ENCODE peak calls at places on chromosomes 11 and 22, in nine cellular contexts. L is CD8-positive, alpha-beta T cell; G is body of pancreas; J is heart left ventricle; V is spleen; F is sigmoid colon; X is neural progenitor cell; D is tibial artery; T is uterus. B is an unnamed sample. For H3K9me3, the result is how much of the 10 kb centered on the place peaks cover.

GRCh38 chr22:44755000-44755399 is 2.6 kb downstream of the ARHGAP8 start:
- DNase-seq in G (no peak), J (no peak), X (no peak), L (no peak), F (no peak), D (no peak), T (no peak), V (peak), B (no peak)

GRCh38 chr11:102256251-102256650 is 61.0 kb upstream of the BIRC3 start:
- DNase-seq in T (no peak), V (no peak), J (no peak), F (no peak), G (no peak), X (no peak), L (no peak), D (no peak), B (no peak)

GRCh38 chr22:50304528-50305392 is 2.7 kb downstream of the PLXNB2 start:
- DNase-seq in G (peak), T (no peak), J (peak), V (no peak), L (no peak), F (peak), X (no peak), D (peak), B (no peak)

GRCh38 chr11:63814383-63814736 is 1.1 kb downstream of the SPINDOC start:
- DNase-seq in F (no peak), D (no peak), T (no peak), V (no peak), G (no peak), L (no peak), X (no peak), J (no peak), B (no peak)

GRCh38 chr22:37739611-37740049 is 42.8 kb downstream of the TRIOBP start:
- DNase-seq in G (no peak), J (peak), D (no peak), V (peak), F (no peak), L (no peak), X (no peak), T (peak), B (no peak)

GRCh38 chr11:93169950-93170561 is 27.7 kb downstream of the SLC36A4 start:
- DNase-seq in L (no peak), T (no peak), F (no peak), G (no peak), J (no peak), D (no peak), X (peak), V (no peak), B (no peak)

GRCh38 chr11:35116245-35116644 is 22.7 kb upstream of the CD44 start:
- DNase-seq in G (no peak), V (no peak), L (no peak), F (no peak), D (no peak), J (no peak), T (no peak), X (no peak), B (no peak)

GRCh38 chr22:39278040-39278439 is 33.3 kb upstream of the PDGFB start:
- DNase-seq in T (no peak), D (no peak), J (peak), G (no peak), F (no peak), V (no peak), X (no peak), L (no peak), B (no peak)

GRCh38 chr11:86047275-86047991 is 21.5 kb downstream of the PICALM start:
- DNase-seq in J (no peak), G (no peak), X (no peak), D (no peak), L (no peak), V (no peak), T (no peak), F (no peak), B (no peak)

GRCh38 chr22:41405588-41405987 is 23.8 kb downstream of the TEF start:
- DNase-seq in G (no peak), J (no peak), V (peak), L (no peak), F (no peak), D (no peak), T (no peak), X (no peak), B (no peak)

GRCh38 chr11:120205596-120206161 is 5.2 kb upstream of the OAF start:
- DNase-seq in X (no peak), L (no peak), F (no peak), T (no peak), G (no peak), D (no peak), J (no peak), V (no peak), B (no peak)

GRCh38 chr11:112961751-112962747 is 829 bp downstream of the NCAM1 start:
- DNase-seq in X (peak), V (peak), L (no peak), G (peak), J (peak), T (peak), F (no peak), D (no peak), B (peak)

GRCh38 chr11:70606248-70606950 is 208.1 kb downstream of the CTTN start:
- DNase-seq in J (no peak), F (no peak), T (no peak), G (no peak), V (no peak), X (no peak), L (no peak), D (no peak), B (no peak)

GRCh38 chr11:70603756-70604211 is 205.5 kb downstream of the CTTN start:
- DNase-seq in V (no peak), T (no peak), L (no peak), D (no peak), X (no peak), G (no peak), J (no peak), F (no peak), B (no peak)

GRCh38 chr11:70605846-70606245 is 207.5 kb downstream of the CTTN start:
- DNase-seq in T (no peak), L (no peak), V (no peak), J (no peak), X (no peak), G (no peak), D (no peak), F (no peak), B (no peak)

GRCh38 chr11:70604221-70604620 is 205.9 kb downstream of the CTTN start:
- DNase-seq in D (no peak), F (no peak), T (no peak), L (no peak), G (no peak), V (no peak), J (no peak), X (no peak), B (no peak)

GRCh38 chr11:70604630-70605520 is 206.5 kb downstream of the CTTN start:
- DNase-seq in D (no peak), G (no peak), T (no peak), V (no peak), L (no peak), F (no peak), X (no peak), J (no peak), B (no peak)
- H3K27ac ChIP-seq in D (no peak), G (no peak), T (no peak), V (no peak), L (no peak), F (no peak), X (no peak), J (no peak), B (no peak)

DNA sequence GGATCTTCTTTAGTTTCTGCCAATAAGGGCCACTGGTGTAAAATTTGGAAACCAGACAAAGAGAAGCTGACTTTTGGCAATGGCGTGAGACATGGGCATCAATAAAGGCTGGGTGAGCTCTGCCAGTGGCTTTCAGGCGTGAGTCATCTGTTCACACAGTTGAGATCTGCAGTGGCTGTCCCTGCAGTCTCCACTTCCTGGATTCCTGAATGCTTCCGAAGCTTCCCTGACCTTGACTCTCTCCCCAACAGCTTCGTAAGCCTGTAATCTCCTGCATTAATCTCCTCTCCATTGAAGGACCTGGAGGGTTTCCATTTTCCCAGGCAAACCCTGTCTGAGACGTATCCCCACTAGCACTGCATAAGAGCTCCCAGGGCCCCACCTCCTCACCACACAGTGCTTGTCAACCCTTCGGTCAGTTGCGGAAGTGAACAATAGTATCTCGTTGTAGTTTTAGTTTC is 574.7 kb downstream of the TBC1D22A start:
- DNase-seq in X (no peak), D (no peak), L (no peak), G (peak), J (no peak), V (no peak), T (no peak), F (no peak), B (peak)
- H3K9me3 ChIP-seq in X (under half), D (under half), L (under half), G (under half), J (under half), V (under half), T (under half), F (under half), B (under half)

DNA sequence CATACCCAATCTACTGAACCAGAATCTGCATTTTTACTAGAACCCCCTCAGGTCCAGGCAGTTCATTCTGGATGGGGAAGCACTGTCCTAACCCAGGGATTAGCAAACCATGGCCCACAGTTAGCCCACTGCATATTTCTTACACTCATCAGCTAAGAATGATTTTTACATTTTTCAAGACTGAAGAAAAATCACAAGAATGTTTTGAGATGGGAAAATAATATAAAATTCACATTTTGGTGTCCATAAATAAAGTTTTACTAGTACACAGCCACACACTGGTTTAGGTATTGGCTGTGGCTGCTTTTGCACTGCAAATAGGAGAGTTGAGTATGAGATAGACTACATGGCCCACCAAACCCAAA is 59.4 kb downstream of the PPFIBP2 start:
- DNase-seq in D (no peak), F (no peak), V (no peak), J (no peak), L (no peak), G (no peak), X (no peak), T (no peak), B (no peak)
- H3K27ac ChIP-seq in D (no peak), F (no peak), V (no peak), J (no peak), L (no peak), G (no peak), X (no peak), T (no peak), B (peak)

GRCh38 chr11:78239781-78240180 is 51.1 kb downstream of the USP35 start:
- DNase-seq in D (no peak), L (no peak), V (no peak), J (no peak), T (no peak), F (no peak), G (no peak), X (peak), B (no peak)

GRCh38 chr11:78244080-78244479 is 55.4 kb downstream of the USP35 start:
- DNase-seq in T (no peak), D (no peak), F (no peak), X (no peak), J (no peak), L (no peak), V (no peak), G (no peak), B (no peak)

GRCh38 chr11:78244546-78245315 is 56.0 kb downstream of the USP35 start:
- DNase-seq in D (no peak), F (no peak), J (no peak), X (no peak), L (no peak), G (no peak), T (no peak), V (no peak), B (no peak)

GRCh38 chr11:78241475-78241874 is 52.8 kb downstream of the USP35 start:
- DNase-seq in D (no peak), J (no peak), F (no peak), T (no peak), V (no peak), G (no peak), L (no peak), X (no peak), B (no peak)
- H3K9me3 ChIP-seq in D (under half), J (under half), F (under half), T (under half), V (under half), G (under half), L (under half), X (under half), B (under half)

GRCh38 chr22:29146771-29147170 is 58.9 kb upstream of the EMID1 start:
- DNase-seq in D (no peak), G (no peak), V (peak), F (peak), X (no peak), T (no peak), L (no peak), J (no peak), B (no peak)
- H3K27ac ChIP-seq in D (no peak), G (no peak), V (no peak), F (peak), X (no peak), T (no peak), L (no peak), J (no peak), B (no peak)

GRCh38 chr11:134469627-134470026 is 57.6 kb upstream of the B3GAT1 start:
- DNase-seq in X (no peak), V (no peak), G (no peak), J (no peak), L (no peak), D (no peak), T (no peak), F (no peak), B (no peak)
- H3K9me3 ChIP-seq in X (under half), V (under half), G (under half), J (under half), L (under half), D (under half), T (under half), F (under half), B (under half)

GRCh38 chr11:61778357-61778886 is 14.0 kb downstream of the TMEM258 start:
- DNase-seq in F (no peak), X (no peak), T (no peak), L (no peak), D (no peak), G (no peak), V (no peak), J (no peak), B (no peak)
- H3K27ac ChIP-seq in F (no peak), X (no peak), T (no peak), L (no peak), D (no peak), G (peak), V (no peak), J (no peak), B (no peak)

GRCh38 chr11:94217705-94218104 is 86.7 kb upstream of the IZUMO1R start:
- DNase-seq in X (no peak), G (no peak), V (no peak), T (no peak), J (no peak), F (no peak), D (no peak), L (no peak), B (no peak)
- H3K9me3 ChIP-seq in X (under half), G (under half), V (under half), T (under half), J (under half), F (under half), D (under half), L (under half), B (under half)

GRCh38 chr11:17354070-17354924 is 2.7 kb downstream of the NCR3LG1 start:
- DNase-seq in T (peak), G (peak), D (peak), L (peak), F (peak), V (no peak), X (peak), J (peak), B (peak)

GRCh38 chr11:17351510-17352176 is at the start of gene NCR3LG1:
- DNase-seq in T (peak), V (peak), D (peak), J (peak), G (peak), F (peak), X (peak), L (peak), B (peak)

GRCh38 chr11:17351171-17351509 is 460 bp upstream of the NCR3LG1 start:
- DNase-seq in J (no peak), X (no peak), D (no peak), V (no peak), L (no peak), T (no peak), G (no peak), F (no peak), B (no peak)

GRCh38 chr11:17352925-17353227 is 1.3 kb downstream of the NCR3LG1 start:
- DNase-seq in X (peak), V (peak), L (peak), G (peak), J (peak), T (peak), D (peak), F (peak), B (peak)

GRCh38 chr11:17353228-17354021 is 1.8 kb downstream of the NCR3LG1 start:
- DNase-seq in D (peak), L (peak), X (peak), V (peak), J (peak), T (peak), F (peak), G (peak), B (peak)
- H3K27ac ChIP-seq in D (peak), L (peak), X (no peak), V (peak), J (peak), T (peak), F (peak), G (peak), B (peak)

B was measured in ovary.